ENCODE peak calls at places on chromosomes 6 and 20, in eight cellular contexts. E is Caco-2; V is psoas muscle; F is SJSA1; B is cardiac muscle cell; N is CD8-positive, alpha-beta memory T cell; M is breast epithelium; P is CD4-positive, CD25-positive, alpha-beta regulatory T cell. W is an unnamed sample. For H3K4me1, the result is how much of the 10 kb centered on the place peaks cover.

GRCh38 chr6:132404736-132405135 is 3.5 kb upstream of the MOXD1 start:
- DNase-seq in B (no peak), E (no peak), N (no peak), P (no peak), M (no peak), V (no peak), F (no peak), W (no peak)

GRCh38 chr6:88840806-88841539 is 122.4 kb downstream of the RNGTT start:
- DNase-seq in M (no peak), F (no peak), N (no peak), B (no peak), P (no peak), E (no peak), V (no peak), W (no peak)

GRCh38 chr6:31249184-31249583 is 22.7 kb downstream of the HLA-C start:
- DNase-seq in E (no peak), V (no peak), N (no peak), M (no peak), F (no peak), B (no peak), P (no peak), W (no peak)

GRCh38 chr20:7911586-7912330 is 28.5 kb downstream of the HAO1 start:
- DNase-seq in V (no peak), B (peak), M (no peak), F (no peak), N (no peak), P (no peak), E (no peak), W (no peak)

GRCh38 chr6:140401666-140402255 is 1027.3 kb upstream of the CITED2 start:
- DNase-seq in B (peak), P (no peak), F (no peak), E (no peak), M (no peak), N (no peak), V (no peak), W (no peak)

GRCh38 chr6:31202259-31203166 is 32.0 kb upstream of the POU5F1 start:
- DNase-seq in B (no peak), V (no peak), P (no peak), F (no peak), M (no peak), N (no peak), E (no peak), W (no peak)

GRCh38 chr6:132687306-132687705 is 26.5 kb downstream of the VNN1 start:
- DNase-seq in B (peak), M (no peak), E (no peak), V (no peak), P (no peak), N (no peak), F (no peak), W (no peak)

GRCh38 chr20:32798046-32798985 is 21.4 kb upstream of the MAPRE1 start:
- DNase-seq in F (no peak), E (no peak), M (no peak), P (no peak), V (no peak), N (no peak), B (no peak), W (no peak)

GRCh38 chr6:135880066-135880972 is 28.8 kb downstream of the PDE7B start:
- DNase-seq in N (peak), M (no peak), V (no peak), E (no peak), F (no peak), P (peak), B (peak), W (no peak)

GRCh38 chr6:143205170-143205879 is 144.6 kb downstream of the AIG1 start:
- DNase-seq in N (no peak), F (no peak), E (no peak), M (no peak), P (no peak), V (no peak), B (no peak), W (no peak)

GRCh38 chr6:35258858-35259193 is 709 bp upstream of the ZNF76 start:
- DNase-seq in P (no peak), B (peak), V (no peak), N (no peak), M (no peak), E (no peak), F (no peak), W (peak)

GRCh38 chr6:35260642-35261570 is 1.4 kb downstream of the ZNF76 start:
- DNase-seq in M (no peak), V (no peak), F (no peak), P (no peak), N (no peak), B (peak), E (no peak), W (no peak)

GRCh38 chr6:35259194-35259945 is at the start of gene ZNF76:
- DNase-seq in F (peak), B (peak), N (peak), M (peak), P (peak), V (peak), E (peak), W (peak)

GRCh38 chr6:35258336-35258735 is 1.2 kb upstream of the ZNF76 start:
- DNase-seq in N (no peak), F (no peak), M (no peak), V (no peak), P (no peak), E (no peak), B (no peak), W (no peak)

DNA sequence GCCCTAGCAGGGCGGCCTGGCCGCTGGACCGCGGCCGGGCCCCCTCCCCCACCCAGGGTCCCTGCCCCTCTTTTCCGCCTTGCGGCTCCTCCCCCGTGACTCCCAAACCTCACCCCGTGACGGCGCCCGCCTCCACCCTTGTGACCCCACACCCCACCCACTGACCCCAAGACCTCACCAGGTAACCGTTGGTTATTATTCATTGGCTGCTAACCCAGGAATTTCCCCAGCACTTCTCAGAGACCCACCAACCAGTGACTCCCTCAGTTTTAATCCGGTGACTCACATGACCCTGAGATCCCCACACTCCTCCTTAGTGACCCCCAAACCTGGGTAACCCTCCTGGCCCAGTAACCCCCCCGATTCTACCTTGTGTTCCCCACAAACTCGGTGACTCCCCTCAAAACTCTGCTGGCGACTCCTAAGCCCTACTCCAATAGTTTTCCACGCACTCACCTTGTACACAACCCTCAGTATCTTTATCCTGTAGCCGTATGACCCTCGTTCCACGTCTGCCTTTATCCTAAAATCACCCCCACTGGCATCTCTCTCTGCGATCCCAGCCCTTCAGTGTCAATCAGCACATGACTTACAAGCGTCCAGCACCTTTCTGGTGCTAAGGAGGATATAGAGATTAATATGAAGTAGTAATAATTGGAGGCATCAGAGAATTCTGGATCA is 551 bp downstream of the ZNF76 start:
- DNase-seq in B (peak), M (peak), F (peak), V (peak), P (peak), N (peak), E (peak), W (peak)
- H3K4me1 ChIP-seq in B (under half), M (under half), F (under half), V (under half), P (under half), N (under half), E (under half), W (under half)

GRCh38 chr20:48687097-48687800 is 140.6 kb downstream of the PREX1 start:
- DNase-seq in P (no peak), M (no peak), N (no peak), B (no peak), V (no peak), F (no peak), E (no peak), W (no peak)
- H3K4me1 ChIP-seq in P (under half), M (under half), N (under half), B (under half), V (under half), F (under half), E (under half), W (under half)

GRCh38 chr6:108648186-108648585 is 87.5 kb downstream of the FOXO3 start:
- DNase-seq in P (no peak), B (no peak), V (no peak), E (no peak), N (no peak), F (no peak), M (no peak), W (no peak)
- H3K4me1 ChIP-seq in P (under half), B (under half), V (half or more), E (under half), N (under half), F (under half), M (under half), W (under half)

GRCh38 chr20:25036331-25036936 is 21.5 kb downstream of the ACSS1 start:
- DNase-seq in N (no peak), V (peak), P (peak), B (no peak), E (no peak), M (no peak), F (no peak), W (no peak)
- H3K4me1 ChIP-seq in N (under half), V (half or more), P (under half), B (under half), E (under half), M (under half), F (under half), W (under half)

GRCh38 chr6:108650781-108651180 is 90.1 kb downstream of the FOXO3 start:
- DNase-seq in V (no peak), N (no peak), E (no peak), B (peak), P (no peak), F (no peak), M (no peak), W (no peak)

GRCh38 chr6:108651781-108652227 is 91.1 kb downstream of the FOXO3 start:
- DNase-seq in M (no peak), B (peak), F (no peak), P (no peak), E (no peak), V (peak), N (no peak), W (no peak)

GRCh38 chr6:108650325-108650724 is 89.6 kb downstream of the FOXO3 start:
- DNase-seq in F (no peak), V (no peak), P (no peak), E (no peak), M (no peak), B (no peak), N (no peak), W (no peak)

GRCh38 chr6:108652375-108652774 is 91.7 kb downstream of the FOXO3 start:
- DNase-seq in V (no peak), E (no peak), P (no peak), B (no peak), N (no peak), F (no peak), M (no peak), W (no peak)

DNA sequence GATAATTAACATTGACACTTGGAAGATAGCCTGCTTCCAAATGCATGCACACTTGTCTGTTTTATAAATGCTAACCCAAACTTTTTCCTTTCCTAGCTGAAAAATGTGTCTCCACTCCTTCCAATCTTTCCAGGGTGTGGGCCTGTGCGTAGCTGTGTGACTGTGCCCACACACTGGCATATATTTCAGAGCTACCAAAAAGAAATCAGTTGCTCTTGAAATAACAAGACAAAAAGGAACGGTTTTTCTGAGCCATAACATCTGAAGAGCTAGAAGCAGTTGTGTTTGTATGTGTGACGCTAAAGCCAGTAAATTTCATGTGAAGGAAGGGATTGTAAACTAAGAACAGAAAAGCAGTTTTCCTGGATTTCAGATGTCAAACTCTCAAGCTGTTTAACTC is 90.6 kb downstream of the FOXO3 start:
- DNase-seq in N (no peak), P (no peak), E (no peak), B (no peak), V (no peak), F (no peak), M (no peak), W (no peak)
- H3K4me1 ChIP-seq in N (under half), P (under half), E (under half), B (under half), V (half or more), F (half or more), M (half or more), W (under half)

GRCh38 chr20:49635171-49635570 is 67.2 kb upstream of the PTGIS start:
- DNase-seq in B (no peak), F (no peak), E (no peak), N (no peak), V (peak), P (no peak), M (no peak), W (no peak)

GRCh38 chr20:49633023-49633422 is 65.1 kb upstream of the PTGIS start:
- DNase-seq in P (no peak), M (no peak), E (no peak), B (no peak), F (no peak), N (no peak), V (no peak), W (no peak)

GRCh38 chr20:49633643-49634042 is 65.7 kb upstream of the PTGIS start:
- DNase-seq in B (no peak), E (no peak), F (no peak), V (no peak), P (no peak), M (no peak), N (no peak), W (no peak)

GRCh38 chr20:49635829-49636228 is 67.9 kb upstream of the PTGIS start:
- DNase-seq in P (no peak), V (no peak), E (no peak), N (no peak), M (no peak), F (no peak), B (no peak), W (no peak)

GRCh38 chr20:49634116-49634515 is 66.2 kb upstream of the PTGIS start:
- DNase-seq in P (no peak), N (no peak), V (no peak), F (no peak), B (no peak), M (no peak), E (no peak), W (no peak)
- H3K4me1 ChIP-seq in P (under half), N (under half), V (under half), F (under half), B (under half), M (under half), E (under half), W (under half)

GRCh38 chr20:44643596-44644383 is 7.7 kb downstream of the ADA start:
- DNase-seq in F (peak), V (peak), M (no peak), B (peak), E (no peak), N (peak), P (peak), W (no peak)

GRCh38 chr20:44646641-44647274 is 4.7 kb downstream of the ADA start:
- DNase-seq in P (peak), N (no peak), E (no peak), F (no peak), B (peak), M (no peak), V (no peak), W (no peak)

GRCh38 chr20:44648068-44648467 is 3.4 kb downstream of the ADA start:
- DNase-seq in V (no peak), E (no peak), N (no peak), B (no peak), M (no peak), P (no peak), F (no peak), W (no peak)

GRCh38 chr20:44644384-44645131 is 6.9 kb downstream of the ADA start:
- DNase-seq in E (no peak), M (no peak), B (no peak), N (peak), P (peak), F (no peak), V (no peak), W (no peak)

DNA sequence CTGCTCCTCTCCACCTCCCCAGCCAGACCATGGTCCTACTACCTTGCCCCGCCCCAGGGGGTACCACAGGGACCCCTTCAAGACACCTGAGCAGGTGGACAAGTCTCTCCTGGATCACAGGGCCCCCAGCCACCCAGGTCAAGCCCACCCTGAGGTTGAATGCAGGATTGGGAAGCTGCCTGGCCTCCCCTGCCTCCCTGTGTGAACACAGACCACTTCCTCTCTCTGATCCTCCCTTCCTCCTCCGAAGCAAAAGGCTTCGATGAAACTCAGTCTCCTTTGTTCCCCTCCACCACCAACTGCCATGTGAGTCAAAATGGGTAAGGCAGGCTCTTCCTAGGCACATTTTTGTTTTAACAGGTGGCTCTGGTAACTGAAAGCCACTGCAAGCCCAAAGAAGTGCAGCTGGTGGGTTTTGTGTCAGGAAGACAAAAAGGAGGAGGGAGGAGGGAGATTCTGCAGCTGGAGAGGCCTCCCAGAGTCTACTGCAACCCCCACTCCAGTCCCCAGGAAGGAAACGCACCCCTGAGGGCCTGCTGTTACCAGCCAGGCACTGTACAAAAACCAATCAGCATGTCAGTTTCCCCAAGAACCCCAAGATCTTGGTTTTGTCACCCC is 5.4 kb downstream of the ADA start:
- DNase-seq in N (no peak), B (peak), M (no peak), P (peak), V (no peak), F (no peak), E (no peak), W (no peak)
- H3K4me1 ChIP-seq in N (half or more), B (under half), M (under half), P (half or more), V (under half), F (under half), E (under half), W (under half)

GRCh38 chr6:7164536-7165001 is 56.8 kb downstream of the RREB1 start:
- DNase-seq in P (no peak), N (no peak), B (no peak), M (no peak), V (no peak), F (no peak), E (no peak), W (no peak)
- H3K4me1 ChIP-seq in P (under half), N (under half), B (under half), M (under half), V (half or more), F (half or more), E (half or more), W (under half)

W was measured in HAP-1.